ENCODE peak calls at places on chromosomes 16 and 17, in seven cellular contexts. T, K, O, P, L, N and Y are unnamed samples.

GRCh38 chr17:51651513-51652298 is 391.4 kb downstream of the UTP18 start:
- DNase-seq in T (no peak), N (no peak), P (no peak), L (no peak), K (no peak), O (no peak), Y (no peak)

GRCh38 chr16:31471875-31472558 is at the start of gene TGFB1I1:
- DNase-seq in T (peak), K (no peak), L (no peak), P (no peak), N (no peak), O (peak), Y (no peak)

GRCh38 chr16:67593701-67594100 is 31.4 kb downstream of the CTCF start:
- DNase-seq in L (no peak), P (no peak), N (no peak), O (no peak), T (no peak), K (no peak), Y (no peak)

GRCh38 chr17:56781944-56782737 is 51.6 kb downstream of the C17orf67 start:
- DNase-seq in O (no peak), P (no peak), T (no peak), L (no peak), N (no peak), K (no peak), Y (no peak)

GRCh38 chr17:6555331-6556120 is 829 bp downstream of the PITPNM3 start:
- DNase-seq in P (no peak), K (no peak), O (peak), L (no peak), N (no peak), T (peak), Y (no peak)

GRCh38 chr16:74307383-74307782 is 10.8 kb downstream of the PSMD7 start:
- DNase-seq in N (no peak), L (no peak), K (no peak), T (no peak), P (no peak), O (no peak), Y (no peak)

GRCh38 chr17:8420041-8420934 is 15.4 kb upstream of the NDEL1 start:
- DNase-seq in K (peak), T (peak), N (no peak), L (peak), P (no peak), O (no peak), Y (peak)

GRCh38 chr16:48537275-48537674 is 72.7 kb downstream of the N4BP1 start:
- DNase-seq in L (no peak), O (peak), T (no peak), P (no peak), N (no peak), K (no peak), Y (no peak)

GRCh38 chr16:12406840-12407690 is 396.6 kb downstream of the CPPED1 start:
- DNase-seq in P (no peak), T (no peak), N (no peak), L (no peak), K (peak), O (no peak), Y (no peak)

GRCh38 chr17:19570497-19571151 is 37.0 kb downstream of the SLC47A1 start:
- DNase-seq in L (no peak), T (no peak), O (no peak), K (no peak), P (no peak), N (no peak), Y (no peak)

GRCh38 chr17:49578963-49579500 is 3.4 kb downstream of the NXPH3 start:
- DNase-seq in N (no peak), P (no peak), K (no peak), L (no peak), T (peak), O (no peak), Y (no peak)

GRCh38 chr17:81191646-81192045 is 25.6 kb upstream of the AATK start:
- DNase-seq in K (no peak), N (no peak), O (no peak), T (no peak), L (no peak), P (no peak), Y (no peak)
- TF ChIP-seq JUND in K (no peak), N (no peak), O (no peak), T (no peak), L (no peak), P (no peak), Y (no peak)

GRCh38 chr16:82655315-82655714 is 28.5 kb downstream of the CDH13 start:
- DNase-seq in P (no peak), O (no peak), T (no peak), L (no peak), N (peak), K (no peak), Y (no peak)
- TF ChIP-seq JUND in P (no peak), O (no peak), T (peak), L (no peak), N (no peak), K (no peak), Y (no peak)

GRCh38 chr17:77436058-77436442 is 295.3 kb downstream of the SEC14L1 start:
- DNase-seq in P (no peak), K (no peak), O (peak), N (no peak), T (peak), L (no peak), Y (no peak)

GRCh38 chr17:77433385-77434135 is 292.8 kb downstream of the SEC14L1 start:
- DNase-seq in K (no peak), P (no peak), N (no peak), O (no peak), T (peak), L (no peak), Y (no peak)

GRCh38 chr17:77435272-77436057 is 294.7 kb downstream of the SEC14L1 start:
- DNase-seq in P (no peak), K (no peak), L (no peak), O (peak), N (no peak), T (no peak), Y (no peak)

GRCh38 chr17:77432791-77433190 is 292.0 kb downstream of the SEC14L1 start:
- DNase-seq in T (no peak), L (no peak), P (no peak), O (no peak), N (no peak), K (no peak), Y (no peak)

GRCh38 chr17:77434136-77435114 is 293.7 kb downstream of the SEC14L1 start:
- DNase-seq in P (no peak), N (no peak), K (no peak), L (no peak), T (peak), O (no peak), Y (no peak)
- TF ChIP-seq JUND in P (no peak), N (no peak), K (no peak), L (no peak), T (no peak), O (no peak), Y (no peak)

DNA sequence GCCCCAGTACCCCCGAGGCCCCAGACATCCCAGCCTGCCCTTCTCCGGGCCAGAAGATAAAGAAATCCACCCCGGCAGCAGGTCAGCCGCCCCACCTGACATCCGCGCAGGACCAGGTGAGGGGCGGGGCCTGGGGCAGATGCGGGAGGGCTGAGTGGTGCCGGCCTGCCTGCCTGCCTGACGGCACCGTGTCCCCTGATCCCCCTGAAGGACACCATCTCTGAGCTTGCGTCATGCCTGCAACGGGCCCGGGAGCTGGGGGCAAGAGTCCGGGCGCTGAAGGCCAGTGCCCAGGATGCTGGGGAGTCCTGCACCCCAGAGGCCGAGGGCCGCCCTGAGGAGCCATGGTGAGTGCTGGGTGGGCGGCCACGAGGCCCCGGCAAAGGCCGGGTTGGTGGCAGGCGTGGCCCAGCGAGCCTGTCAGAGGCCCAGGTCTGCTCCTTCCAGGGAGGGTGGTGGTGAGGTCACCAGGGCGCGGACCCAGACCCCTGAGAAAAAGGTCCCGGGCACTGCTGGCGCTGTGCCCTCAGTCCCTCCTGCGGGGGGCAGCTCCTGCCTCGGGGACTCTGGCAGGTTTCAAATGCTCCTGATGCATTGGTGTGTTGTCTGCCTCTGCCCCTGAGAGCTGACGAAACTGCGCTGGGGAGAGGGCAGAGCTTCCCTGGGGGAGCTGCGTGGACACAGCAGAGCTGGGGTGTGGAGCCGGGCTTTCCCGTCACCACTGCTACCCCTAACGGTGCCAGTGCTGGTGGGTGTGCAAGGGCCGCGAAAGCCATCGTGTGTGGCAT is 1.2 kb downstream of the CDT1 start:
- DNase-seq in L (peak), P (no peak), O (no peak), N (no peak), K (peak), T (peak), Y (peak)
- TF ChIP-seq JUND in L (no peak), P (no peak), O (no peak), N (no peak), K (no peak), T (no peak), Y (no peak)

GRCh38 chr16:27617678-27618077 is 67.7 kb downstream of the KATNIP start:
- DNase-seq in P (no peak), T (no peak), N (no peak), L (no peak), O (no peak), K (no peak), Y (no peak)

GRCh38 chr16:27624154-27625049 is 74.5 kb downstream of the KATNIP start:
- DNase-seq in T (no peak), O (no peak), P (no peak), L (no peak), K (peak), N (no peak), Y (no peak)

GRCh38 chr16:27618140-27618539 is 68.2 kb downstream of the KATNIP start:
- DNase-seq in N (no peak), P (no peak), K (no peak), T (no peak), L (no peak), O (no peak), Y (no peak)

GRCh38 chr16:27620533-27620932 is 70.6 kb downstream of the KATNIP start:
- DNase-seq in K (no peak), O (no peak), P (no peak), T (no peak), N (no peak), L (no peak), Y (no peak)

GRCh38 chr16:27618611-27619380 is 68.9 kb downstream of the KATNIP start:
- DNase-seq in L (no peak), T (no peak), P (no peak), O (no peak), K (peak), N (no peak), Y (no peak)
- TF ChIP-seq JUND in L (no peak), T (no peak), P (no peak), O (no peak), K (no peak), N (no peak), Y (no peak)

DNA sequence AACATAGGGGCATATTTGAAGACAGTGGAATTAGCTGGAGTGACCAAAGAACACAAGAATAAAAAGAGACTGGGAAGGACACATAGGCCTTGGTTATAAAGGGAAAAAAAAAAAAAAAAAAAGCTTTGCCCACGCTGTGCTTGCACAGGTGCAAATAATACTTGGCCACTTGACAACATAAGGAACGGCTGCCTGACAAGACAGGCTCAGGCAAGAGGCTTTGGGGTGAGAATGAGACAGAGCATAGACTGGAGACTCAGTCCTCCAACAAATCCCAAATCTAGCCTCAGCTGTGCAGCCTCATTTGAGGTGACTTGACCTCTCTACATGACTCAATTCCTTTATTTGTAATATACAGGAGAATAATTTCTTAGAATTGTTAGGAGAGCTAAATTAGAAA is 332.8 kb upstream of the DYNLRB2 start:
- DNase-seq in K (no peak), P (no peak), O (no peak), T (no peak), L (no peak), N (no peak), Y (no peak)
- TF ChIP-seq JUND in K (no peak), P (no peak), O (no peak), T (no peak), L (no peak), N (no peak), Y (no peak)

GRCh38 chr16:56783332-56783731 is 53.4 kb downstream of the NUP93 start:
- DNase-seq in L (no peak), T (no peak), N (no peak), O (no peak), K (no peak), P (no peak), Y (no peak)
- TF ChIP-seq JUND in L (no peak), T (no peak), N (no peak), O (no peak), K (no peak), P (no peak), Y (no peak)

GRCh38 chr17:78343099-78343432 is 16.8 kb downstream of the SOCS3 start:
- DNase-seq in P (peak), L (no peak), T (peak), K (no peak), N (no peak), O (no peak), Y (no peak)

GRCh38 chr17:78344666-78345065 is 15.2 kb downstream of the SOCS3 start:
- DNase-seq in P (no peak), T (no peak), L (no peak), K (no peak), N (no peak), O (no peak), Y (no peak)

GRCh38 chr17:78342438-78343098 is 17.3 kb downstream of the SOCS3 start:
- DNase-seq in P (peak), O (no peak), K (no peak), N (no peak), T (peak), L (no peak), Y (no peak)

GRCh38 chr17:78345172-78345571 is 14.7 kb downstream of the SOCS3 start:
- DNase-seq in P (no peak), N (no peak), T (no peak), L (no peak), O (no peak), K (no peak), Y (no peak)

DNA sequence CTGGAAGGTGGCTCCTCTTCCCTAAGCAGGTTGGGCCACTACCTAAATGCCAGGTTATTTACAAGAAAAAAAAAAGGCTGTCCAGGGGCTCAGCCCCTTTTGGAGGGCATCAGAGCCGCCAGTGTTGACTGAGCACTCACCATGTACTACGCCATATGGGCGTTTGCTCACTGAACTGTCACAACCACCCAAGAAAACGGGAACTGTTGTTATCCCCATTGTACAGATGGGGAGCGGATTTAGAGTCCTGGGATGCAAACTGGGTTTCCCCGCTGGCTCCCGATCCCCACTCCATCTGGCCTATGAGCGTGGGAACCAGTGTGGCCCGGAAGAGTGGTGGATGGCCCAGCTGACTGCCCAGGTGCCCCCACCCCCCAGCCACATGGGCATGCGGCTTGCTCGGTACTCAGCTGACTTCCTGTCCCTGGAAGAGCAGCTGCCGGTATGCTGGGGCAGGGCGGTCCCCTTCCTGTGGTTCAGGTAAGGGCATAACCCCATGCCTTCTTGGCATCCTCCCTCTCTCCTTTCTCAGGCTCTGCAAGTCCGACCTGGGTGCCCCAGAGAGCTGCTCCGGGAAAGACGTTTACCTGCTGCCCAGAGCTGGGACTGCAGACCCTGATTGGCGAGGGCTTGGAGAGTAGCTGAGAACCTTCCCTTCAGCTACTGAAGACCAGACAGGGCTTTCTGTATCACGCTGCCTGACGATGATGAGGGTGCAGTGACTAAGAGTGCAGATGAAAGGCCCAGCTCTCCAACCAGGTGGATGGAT is 16.3 kb downstream of the SOCS3 start:
- DNase-seq in N (no peak), K (no peak), T (no peak), O (no peak), P (no peak), L (no peak), Y (no peak)
- TF ChIP-seq JUND in N (no peak), K (no peak), T (no peak), O (no peak), P (no peak), L (no peak), Y (no peak)

DNA sequence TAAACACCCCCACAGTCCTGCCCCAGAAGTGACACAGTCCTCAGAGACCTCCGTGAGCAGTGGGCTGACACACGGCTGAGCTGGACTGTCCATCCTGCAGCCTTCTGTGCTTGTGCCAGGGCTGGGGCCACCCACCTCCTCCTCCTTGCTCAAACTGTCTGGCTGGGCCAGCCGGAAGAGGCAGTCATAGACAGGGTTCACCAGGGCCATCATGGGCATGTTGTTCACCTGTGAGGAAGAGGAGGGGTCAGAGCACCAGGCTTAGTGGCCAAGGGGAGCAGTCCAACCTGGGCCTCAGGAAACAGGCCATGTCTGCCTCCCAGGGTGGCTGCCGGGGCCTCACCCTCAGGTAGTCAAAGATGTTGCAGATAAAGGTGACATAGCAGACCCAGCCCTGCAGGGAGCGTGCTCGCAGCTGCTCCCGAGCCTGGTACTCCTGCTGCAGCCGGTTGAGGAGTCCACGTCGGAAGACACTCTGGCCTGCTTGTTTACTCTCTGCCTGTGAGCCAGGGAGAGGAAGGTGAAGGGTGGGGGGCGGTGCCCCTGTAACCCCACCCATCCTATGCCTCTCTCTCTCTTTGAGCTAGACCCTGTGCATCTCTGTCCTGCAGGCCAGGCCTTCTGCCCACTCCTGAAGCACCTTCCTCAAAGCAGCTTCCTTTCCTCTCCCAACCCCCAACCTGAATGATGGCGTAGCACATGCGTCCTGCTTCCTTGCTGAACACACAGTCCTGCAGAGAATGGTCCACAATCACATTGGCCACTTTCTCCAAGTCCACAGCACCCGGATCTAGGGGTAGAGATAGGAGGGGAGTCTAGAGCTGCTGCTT is 3.4 kb downstream of the MIF4GD start:
- DNase-seq in P (no peak), L (peak), O (peak), K (peak), T (peak), N (no peak), Y (peak)
- TF ChIP-seq JUND in P (no peak), L (peak), O (no peak), K (peak), T (no peak), N (no peak), Y (no peak)